ENCODE peak calls at places on chromosomes 11 and 22, in eight cellular contexts. B is IMR-90, U is A549, N is GM12878, A is H1, R is SK-N-SH, G is HCT116, M is K562. S is an unnamed sample.

GRCh38 chr22:20641198-20641892 is 132.6 kb upstream of the SERPIND1 start:
- DNase-seq in B (no peak), U (no peak), N (no peak), A (no peak), R (no peak), G (no peak), M (no peak), S (no peak)

GRCh38 chr11:8066911-8067455 is 14.0 kb upstream of the TUB start:
- DNase-seq in B (no peak), U (no peak), N (no peak), A (no peak), R (no peak), G (no peak), M (no peak), S (no peak)

GRCh38 chr22:48607901-48608650 is 1219.6 kb downstream of the BRD1 start:
- DNase-seq in B (no peak), U (no peak), N (no peak), A (no peak), R (no peak), G (no peak), M (no peak), S (no peak)

GRCh38 chr11:65906602-65907001 is 6.4 kb upstream of the FOSL1 start:
- DNase-seq in B (no peak), U (no peak), N (no peak), A (no peak), R (no peak), G (no peak), M (peak; percentile 73), S (no peak)

GRCh38 chr11:123122341-123122740 is 60.4 kb upstream of the HSPA8 start:
- DNase-seq in B (peak; percentile 78), U (peak; percentile 50), N (no peak), A (no peak), R (peak; percentile 48), G (no peak), M (no peak), S (no peak)

GRCh38 chr22:48979482-48979881 is 848.2 kb downstream of the BRD1 start:
- DNase-seq in B (no peak), U (peak; percentile 21), N (no peak), A (no peak), R (no peak), G (peak; percentile 26), M (peak; percentile 6), S (peak; percentile 18)

GRCh38 chr22:36910461-36910860 is 3.0 kb upstream of the CSF2RB start:
- DNase-seq in B (no peak), U (no peak), N (no peak), A (no peak), R (no peak), G (no peak), M (no peak), S (no peak)

GRCh38 chr11:86671386-86672006 is 920 bp downstream of the ME3 start:
- DNase-seq in B (no peak), U (peak; percentile 53), N (no peak), A (no peak), R (no peak), G (no peak), M (no peak), S (no peak)

GRCh38 chr11:61880050-61880449 is 11.3 kb downstream of the FADS3 start:
- DNase-seq in B (no peak), U (no peak), N (no peak), A (no peak), R (no peak), G (no peak), M (no peak), S (no peak)

GRCh38 chr22:43376765-43377485 is 33.8 kb upstream of the SCUBE1 start:
- DNase-seq in B (no peak), U (no peak), N (peak; percentile 56), A (no peak), R (no peak), G (no peak), M (no peak), S (no peak)

GRCh38 chr11:103542851-103543250 is 433.6 kb downstream of the DYNC2H1 start:
- DNase-seq in B (no peak), U (no peak), N (no peak), A (no peak), R (no peak), G (no peak), M (no peak), S (no peak)

GRCh38 chr11:67438121-67438902 is 830 bp upstream of the PTPRCAP start:
- DNase-seq in B (no peak), U (no peak), N (no peak), A (no peak), R (no peak), G (no peak), M (no peak), S (no peak)

GRCh38 chr11:119196833-119197483 is 9.2 kb upstream of the CBL start:
- DNase-seq in B (peak; percentile 85), U (peak; percentile 82), N (peak; percentile 59), A (no peak), R (peak; percentile 81), G (peak; percentile 76), M (peak; percentile 88), S (peak; percentile 83)
- TF ChIP-seq RAD21 in B (peak; percentile 89), U (peak; percentile 80), N (peak; percentile 92), A (peak; percentile 88), R (peak; percentile 93), G (peak; percentile 94), M (peak; percentile 89), S (peak; percentile 78)

DNA sequence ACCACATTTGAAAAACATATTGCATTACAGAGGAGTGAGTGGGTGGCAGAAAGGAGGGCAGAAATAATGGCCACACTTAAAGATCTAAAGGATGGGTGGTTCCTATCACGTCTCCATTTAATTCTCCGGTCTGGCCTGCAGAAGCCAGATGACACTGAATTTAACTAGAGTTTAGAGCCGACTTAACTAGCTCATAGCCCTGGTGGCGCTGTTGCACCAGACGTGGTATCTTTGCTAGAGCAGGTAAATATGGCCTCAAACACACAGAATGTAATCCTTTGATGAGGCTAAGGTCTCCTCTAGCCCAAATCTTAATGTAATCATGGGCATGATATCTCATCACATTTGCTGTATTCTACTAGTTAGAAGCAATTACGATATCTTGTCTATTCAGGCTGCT is 51.5 kb upstream of the GAL start:
- DNase-seq in B (peak; percentile 70), U (peak; percentile 80), N (no peak), A (peak; percentile 39), R (peak; percentile 58), G (peak; percentile 79), M (peak; percentile 82), S (peak; percentile 67)
- TF ChIP-seq RAD21 in B (peak; percentile 87), U (peak; percentile 94), N (peak; percentile 73), A (peak; percentile 96), R (peak; percentile 89), G (peak; percentile 97), M (peak; percentile 77), S (peak; percentile 63)

GRCh38 chr22:38862375-38863329 is 9.4 kb downstream of the CBX6 start:
- DNase-seq in B (no peak), U (no peak), N (no peak), A (no peak), R (peak; percentile 60), G (no peak), M (no peak), S (no peak)
- TF ChIP-seq RAD21 in B (no peak), U (no peak), N (no peak), A (no peak), R (no peak), G (no peak), M (no peak), S (no peak)

GRCh38 chr11:113014731-113015455 is 53.7 kb downstream of the NCAM1 start:
- DNase-seq in B (no peak), U (no peak), N (no peak), A (no peak), R (peak; percentile 49), G (no peak), M (no peak), S (no peak)
- TF ChIP-seq RAD21 in B (no peak), U (no peak), N (no peak), A (peak; percentile 36), R (peak; percentile 46), G (no peak), M (no peak), S (no peak)

DNA sequence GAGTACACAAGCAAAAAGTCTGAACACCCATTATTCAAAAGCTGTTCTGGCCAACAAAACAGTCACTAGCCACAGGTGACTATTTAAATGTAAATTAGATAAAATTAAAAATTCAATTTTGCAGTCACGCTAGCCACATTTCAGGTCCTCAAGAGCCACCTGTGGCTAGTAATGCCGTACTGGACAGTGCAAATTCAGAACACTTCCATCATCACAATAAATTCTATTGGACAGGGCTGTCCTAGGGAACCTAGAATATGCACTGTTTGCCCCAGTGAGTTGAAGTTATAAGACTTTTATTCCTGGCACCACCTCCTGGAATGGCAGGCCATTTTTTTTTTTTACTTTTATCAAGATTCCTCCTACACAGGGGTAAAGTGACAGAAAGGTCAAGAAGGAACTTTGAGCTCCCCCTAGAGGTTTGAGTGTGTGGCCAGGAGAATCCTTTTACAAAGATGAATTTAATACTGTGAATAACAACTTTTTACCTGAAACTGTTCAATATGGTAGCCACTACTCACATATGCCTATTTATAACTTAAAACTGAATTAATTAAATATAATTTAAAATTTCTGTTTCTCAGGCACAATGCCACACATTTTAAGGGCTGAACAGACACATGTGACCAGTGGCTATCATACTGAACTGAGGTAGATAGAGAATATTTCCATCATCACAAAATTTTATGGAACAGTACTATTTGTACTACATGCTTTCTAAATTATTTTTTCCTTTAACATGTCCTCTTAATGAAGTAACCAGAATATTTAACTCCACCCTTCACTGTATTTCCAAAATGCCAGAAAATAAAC is 6.5 kb downstream of the MSANTD2 start:
- DNase-seq in B (peak; percentile 40), U (peak; percentile 62), N (no peak), A (no peak), R (peak; percentile 52), G (peak; percentile 43), M (peak; percentile 76), S (peak; percentile 51)
- TF ChIP-seq RAD21 in B (peak; percentile 55), U (peak; percentile 65), N (peak; percentile 68), A (peak; percentile 52), R (peak; percentile 67), G (peak; percentile 77), M (peak; percentile 74), S (no peak)

DNA sequence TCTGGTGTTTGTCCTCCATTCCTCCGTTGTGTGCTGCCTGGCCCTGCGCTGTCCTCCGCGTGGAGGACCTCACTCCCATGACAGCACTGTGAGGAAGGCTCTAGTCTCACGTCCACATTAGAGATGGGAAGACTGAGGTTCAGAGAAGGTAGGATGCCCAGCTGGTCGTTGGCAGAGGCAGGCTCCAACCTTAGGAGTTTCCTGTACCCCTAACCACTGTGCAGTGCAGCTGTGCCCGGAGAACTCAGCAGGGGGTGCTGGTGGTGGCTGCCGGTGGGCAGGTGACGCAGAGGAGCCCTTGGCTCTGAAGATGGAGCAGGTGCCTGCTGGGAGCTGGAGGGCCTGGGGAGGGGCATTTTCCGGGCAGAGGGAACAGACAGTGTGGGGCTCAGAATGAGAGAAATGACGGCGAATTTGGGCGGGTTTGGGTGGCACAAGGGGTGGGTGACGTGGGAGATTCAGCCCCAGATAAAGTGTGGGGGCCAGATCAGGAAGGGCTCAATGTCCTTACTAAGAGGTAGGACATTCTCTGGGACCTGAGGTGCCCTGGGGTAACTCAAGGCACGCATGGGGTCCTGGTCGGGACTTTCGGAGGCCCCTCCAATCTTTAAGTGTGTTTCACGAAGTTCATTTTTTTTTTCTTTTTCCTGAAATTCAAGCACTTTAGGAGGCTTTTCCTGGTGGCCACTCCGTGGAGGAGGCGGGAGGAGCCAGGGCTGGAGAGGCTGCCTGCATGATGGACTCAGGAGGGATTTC is 535.0 kb downstream of the TBC1D22A start:
- DNase-seq in B (no peak), U (no peak), N (no peak), A (no peak), R (peak; percentile 6), G (no peak), M (no peak), S (no peak)
- TF ChIP-seq RAD21 in B (no peak), U (no peak), N (no peak), A (no peak), R (no peak), G (no peak), M (no peak), S (no peak)

GRCh38 chr11:201936-202335 is 5.3 kb downstream of the BET1L start:
- DNase-seq in B (no peak), U (no peak), N (no peak), A (no peak), R (no peak), G (no peak), M (no peak), S (no peak)
- TF ChIP-seq RAD21 in B (no peak), U (no peak), N (no peak), A (no peak), R (no peak), G (no peak), M (no peak), S (no peak)